ENCODE peak calls at places on chromosome 7, in six cellular contexts. G is neural progenitor cell, H is SK-N-SH, L is HCT116, B is PC-3, K is MM.1S. O is an unnamed sample.

GRCh38 chr7:151058766-151059361 is 525 bp upstream of the SLC4A2 start:
- DNase-seq in L (no peak), H (no peak), G (peak; percentile 40), B (peak; percentile 30), K (peak; percentile 58), O (peak; percentile 66)

GRCh38 chr7:8963722-8964121 is 530.3 kb downstream of the NXPH1 start:
- DNase-seq in G (no peak), H (no peak), B (no peak), L (no peak), K (no peak), O (no peak)

GRCh38 chr7:117901089-117901797 is 28.0 kb upstream of the CTTNBP2 start:
- DNase-seq in K (no peak), B (no peak), L (no peak), G (no peak), H (no peak), O (no peak)

GRCh38 chr7:94284120-94284519 is 110.6 kb upstream of the COL1A2 start:
- DNase-seq in L (no peak), G (no peak), B (no peak), K (no peak), H (no peak), O (no peak)

GRCh38 chr7:11847336-11847735 is 15.3 kb upstream of the THSD7A start:
- DNase-seq in H (no peak), K (no peak), B (no peak), G (no peak), L (no peak), O (peak; percentile 7)

GRCh38 chr7:137343483-137343841 is at the start of gene PTN:
- DNase-seq in G (peak; percentile 79), H (peak; percentile 58), K (no peak), L (no peak), B (peak; percentile 41), O (peak; percentile 74)

GRCh38 chr7:38881947-38882684 is 26.9 kb downstream of the VPS41 start:
- DNase-seq in H (no peak), B (no peak), G (no peak), L (no peak), K (no peak), O (no peak)

GRCh38 chr7:150432915-150433892 is 17.2 kb upstream of the GIMAP8 start:
- DNase-seq in K (peak; percentile 68), H (no peak), G (no peak), B (no peak), L (no peak), O (no peak)

GRCh38 chr7:37113661-37114355 is 334.9 kb downstream of the ELMO1 start:
- DNase-seq in K (no peak), L (no peak), H (no peak), B (no peak), G (no peak), O (peak; percentile 18)

GRCh38 chr7:154569916-154570315 is 433.0 kb downstream of the PAXIP1 start:
- DNase-seq in B (no peak), L (no peak), G (no peak), K (no peak), H (no peak), O (no peak)

GRCh38 chr7:79293655-79294142 is 159.8 kb downstream of the MAGI2 start:
- DNase-seq in G (no peak), B (peak; percentile 96), L (no peak), H (no peak), K (no peak), O (no peak)

GRCh38 chr7:78018541-78019456 is 220.2 kb downstream of the PHTF2 start:
- DNase-seq in H (peak; percentile 52), L (no peak), K (no peak), G (peak; percentile 51), B (peak; percentile 20), O (peak; percentile 89)

GRCh38 chr7:135712182-135712782 is 15.7 kb downstream of the SLC13A4 start:
- DNase-seq in G (no peak), L (no peak), K (no peak), B (no peak), H (peak; percentile 81), O (no peak)

GRCh38 chr7:5636914-5637313 is 144.5 kb downstream of the RNF216 start:
- DNase-seq in B (peak; percentile 63), G (peak; percentile 36), K (no peak), L (no peak), H (peak; percentile 50), O (peak; percentile 97)

GRCh38 chr7:47759056-47759706 is 177.3 kb upstream of the TNS3 start:
- DNase-seq in L (peak; percentile 10), G (no peak), H (no peak), K (no peak), B (peak; percentile 14), O (peak; percentile 38)

GRCh38 chr7:131130324-131130723 is 197.4 kb upstream of the MKLN1 start:
- DNase-seq in H (no peak), B (no peak), L (no peak), K (no peak), G (no peak), O (no peak)

GRCh38 chr7:101891124-101891523 is 73.7 kb downstream of the CUX1 start:
- DNase-seq in H (no peak), L (no peak), B (no peak), G (no peak), K (no peak), O (no peak)

GRCh38 chr7:20172736-20173334 is 44.3 kb downstream of the MACC1 start:
- DNase-seq in H (peak; percentile 66), G (peak; percentile 81), K (peak; percentile 24), B (peak; percentile 74), L (peak; percentile 52), O (peak; percentile 68)

GRCh38 chr7:40299097-40299496 is 164.3 kb downstream of the SUGCT start:
- DNase-seq in H (no peak), K (no peak), B (peak; percentile 56), L (no peak), G (no peak), O (peak; percentile 86)

GRCh38 chr7:27124096-27124978 is 6.2 kb downstream of the HOXA4 start:
- DNase-seq in L (peak; percentile 66), H (no peak), G (no peak), K (no peak), B (no peak), O (no peak)

GRCh38 chr7:27160147-27160545 is 3.7 kb upstream of the HOXA7 start:
- DNase-seq in G (no peak), L (no peak), B (peak; percentile 28), K (no peak), H (no peak), O (no peak)

GRCh38 chr7:151503902-151504714 is 15.6 kb downstream of the RHEB start:
- DNase-seq in L (no peak), B (peak; percentile 73), H (no peak), K (no peak), G (no peak), O (peak; percentile 91)

GRCh38 chr7:47988496-47989386 is 9.3 kb upstream of the HUS1 start:
- DNase-seq in H (peak; percentile 56), B (peak; percentile 14), L (no peak), K (peak; percentile 23), G (no peak), O (peak; percentile 44)

GRCh38 chr7:26348234-26348851 is 56.7 kb downstream of the SNX10 start:
- DNase-seq in K (no peak), H (no peak), G (no peak), L (no peak), B (no peak), O (no peak)

GRCh38 chr7:101917566-101917965 is 100.1 kb downstream of the CUX1 start:
- DNase-seq in L (no peak), K (no peak), B (no peak), G (no peak), H (no peak), O (no peak)

GRCh38 chr7:96800824-96801223 is 91.2 kb upstream of the SEM1 start:
- DNase-seq in B (peak; percentile 66), K (no peak), G (no peak), L (no peak), H (peak; percentile 35), O (no peak)

GRCh38 chr7:115060095-115060830 is 138.4 kb downstream of the MDFIC start:
- DNase-seq in H (no peak), G (no peak), B (no peak), L (no peak), K (no peak), O (no peak)

GRCh38 chr7:134778941-134779740 is at the start of gene CALD1:
- DNase-seq in L (peak; percentile 26), B (peak; percentile 96), G (peak; percentile 88), H (peak; percentile 62), K (peak; percentile 22), O (peak; percentile 97)

GRCh38 chr7:79923953-79924352 is 210.7 kb upstream of the GNAI1 start:
- DNase-seq in B (peak; percentile 54), K (no peak), L (no peak), H (no peak), G (no peak), O (peak; percentile 61)

GRCh38 chr7:148153611-148154010 is 437.0 kb upstream of the C7orf33 start:
- DNase-seq in L (no peak), G (no peak), B (no peak), H (peak; percentile 48), K (no peak), O (no peak)
- TF ChIP-seq EZH2phosphoT487 in L (no peak), G (no peak), B (no peak), H (no peak), K (no peak), O (no peak)

DNA sequence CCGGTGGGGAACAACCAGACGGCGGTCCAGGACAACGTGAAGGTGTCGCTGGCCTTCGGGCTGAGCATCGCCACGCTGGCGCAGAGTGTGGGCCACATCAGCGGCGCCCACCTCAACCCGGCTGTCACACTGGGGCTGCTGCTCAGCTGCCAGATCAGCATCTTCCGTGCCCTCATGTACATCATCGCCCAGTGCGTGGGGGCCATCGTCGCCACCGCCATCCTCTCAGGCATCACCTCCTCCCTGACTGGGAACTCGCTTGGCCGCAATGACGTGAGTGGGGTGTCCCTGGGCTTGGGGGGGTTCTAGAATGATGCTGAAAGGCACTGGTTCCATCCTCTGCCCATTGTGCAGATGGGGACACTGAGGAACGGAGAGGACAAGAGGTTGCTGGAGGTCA is 368 bp downstream of the AQP1 start:
- DNase-seq in B (no peak), K (no peak), L (no peak), G (no peak), H (no peak), O (no peak)
- H3K9ac ChIP-seq in B (no peak overlapping the region), K (no peak overlapping the region), L (no peak overlapping the region), G (no peak overlapping the region), H (no peak overlapping the region), O (no peak overlapping the region)

DNA sequence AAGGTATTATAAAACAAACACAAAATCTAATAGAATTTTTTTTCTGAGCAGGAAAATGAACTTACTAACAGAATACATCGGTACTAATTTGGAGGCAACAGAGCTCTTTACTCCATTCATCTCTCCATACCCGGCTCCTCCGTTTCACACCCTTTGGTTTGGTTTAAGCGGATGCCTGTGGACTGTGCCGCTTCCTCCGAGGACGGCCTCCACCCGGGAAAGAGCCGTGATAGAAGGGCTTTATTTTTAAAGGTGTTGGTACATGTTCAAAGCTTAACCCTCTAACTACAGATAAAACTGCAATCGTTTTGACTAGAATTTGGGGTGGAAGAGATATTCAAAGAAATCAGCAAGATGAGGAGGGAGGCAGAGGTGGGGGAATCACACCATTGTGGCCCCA is 1.9 kb downstream of the VIPR2 start:
- DNase-seq in G (no peak), H (no peak), B (no peak), L (no peak), K (no peak), O (no peak)
- H3K27ac ChIP-seq in G (no peak overlapping the region), H (no peak overlapping the region), B (no peak overlapping the region), L (no peak overlapping the region), K (no peak overlapping the region), O (no peak overlapping the region)

GRCh38 chr7:44607141-44608068 is 978 bp downstream of the OGDH start:
- DNase-seq in B (no peak), L (no peak), K (no peak), G (no peak), H (no peak), O (no peak)
- TF ChIP-seq EZH2phosphoT487 in B (no peak), L (no peak), K (no peak), G (no peak), H (no peak), O (no peak)

GRCh38 chr7:28299556-28299955 is 112.8 kb upstream of the CREB5 start:
- DNase-seq in G (no peak), K (no peak), B (peak; percentile 6), L (no peak), H (no peak), O (no peak)
- H3K9ac ChIP-seq in G (no peak overlapping the region), K (no peak overlapping the region), B (no peak overlapping the region), L (no peak overlapping the region), H (no peak overlapping the region), O (no peak overlapping the region)

O was measured in GM23248.